ENCODE peak calls at places on chromosomes 6 and 20, in ten cellular contexts. F, R, W, T, S, Y, A, P, Z and Q are unnamed samples.

GRCh38 chr6:106778943-106779342 is 149.6 kb downstream of the QRSL1 start:
- DNase-seq in W (no peak), T (no peak), S (no peak), F (no peak), P (no peak), A (no peak), Z (no peak), Y (no peak), R (no peak), Q (no peak)

GRCh38 chr6:143279385-143279784 is 171.1 kb downstream of the ADAT2 start:
- DNase-seq in P (peak; percentile 3), Z (no peak), W (no peak), S (no peak), F (peak; percentile 27), R (peak; percentile 21), A (peak; percentile 31), T (peak; percentile 55), Y (no peak), Q (no peak)

GRCh38 chr6:104591573-104592334 is 268.0 kb downstream of the HACE1 start:
- DNase-seq in P (no peak), F (peak; percentile 21), W (no peak), Z (peak; percentile 89), R (no peak), A (no peak), Y (no peak), S (no peak), T (no peak), Q (no peak)

GRCh38 chr20:32333988-32334885 is 23.9 kb upstream of the ASXL1 start:
- DNase-seq in A (no peak), Z (no peak), S (no peak), R (no peak), P (no peak), F (peak; percentile 44), T (peak; percentile 76), Y (no peak), W (peak; percentile 86), Q (peak; percentile 40)

GRCh38 chr6:89021629-89022028 is 58.2 kb upstream of the RNGTT start:
- DNase-seq in P (no peak), Z (no peak), R (no peak), A (no peak), S (no peak), W (no peak), F (peak; percentile 53), Y (no peak), T (no peak), Q (peak; percentile 57)

GRCh38 chr6:8743146-8743745 is 307.9 kb upstream of the SLC35B3 start:
- DNase-seq in S (no peak), A (no peak), W (no peak), R (no peak), Y (peak; percentile 38), Z (no peak), T (no peak), P (no peak), F (no peak), Q (no peak)

GRCh38 chr20:9241232-9241692 is 172.4 kb downstream of the PLCB4 start:
- DNase-seq in A (peak; percentile 32), T (no peak), Y (no peak), R (peak; percentile 54), P (no peak), W (no peak), F (peak; percentile 85), S (no peak), Z (peak; percentile 51), Q (no peak)

GRCh38 chr6:2863901-2864300 is 22.2 kb upstream of the SERPINB1 start:
- DNase-seq in A (no peak), T (no peak), Z (no peak), F (no peak), P (no peak), R (no peak), S (peak; percentile 15), Y (no peak), W (no peak), Q (no peak)

GRCh38 chr6:25250878-25251277 is 28.3 kb upstream of the CARMIL1 start:
- DNase-seq in R (peak; percentile 46), Y (peak; percentile 69), F (peak; percentile 90), T (no peak), W (no peak), A (peak; percentile 33), Z (peak; percentile 34), P (peak; percentile 33), S (no peak), Q (no peak)

GRCh38 chr6:51855310-51856082 is 231.9 kb downstream of the PKHD1 start:
- DNase-seq in Z (peak; percentile 47), F (peak; percentile 70), S (no peak), W (no peak), A (peak; percentile 49), R (peak; percentile 67), Y (peak; percentile 65), P (peak; percentile 79), T (peak; percentile 68), Q (no peak)

GRCh38 chr6:124854338-124854922 is 107.8 kb upstream of the RNF217 start:
- DNase-seq in Z (no peak), F (peak; percentile 35), T (no peak), W (no peak), P (peak; percentile 5), R (no peak), A (no peak), Y (peak; percentile 22), S (no peak), Q (no peak)

GRCh38 chr6:66362888-66363287 is 655.9 kb upstream of the EYS start:
- DNase-seq in W (no peak), F (no peak), P (no peak), Y (no peak), S (no peak), T (no peak), Z (no peak), A (no peak), R (no peak), Q (no peak)

GRCh38 chr6:87214831-87215230 is 59.5 kb downstream of the ZNF292 start:
- DNase-seq in F (no peak), S (no peak), W (no peak), P (no peak), Z (no peak), A (no peak), T (no peak), Y (no peak), R (no peak), Q (no peak)

GRCh38 chr20:50484271-50484976 is 25.8 kb upstream of the PTPN1 start:
- DNase-seq in W (no peak), T (no peak), A (no peak), Z (no peak), P (no peak), R (no peak), Y (no peak), F (no peak), S (no peak), Q (no peak)
- TF ChIP-seq CTCF in W (no peak), T (no peak), A (peak; percentile 13), Z (no peak), P (no peak), R (peak; percentile 24), Y (no peak), F (no peak), S (no peak), Q (no peak)

GRCh38 chr6:147503587-147503986 is 4.9 kb upstream of the SAMD5 start:
- DNase-seq in A (no peak), W (no peak), S (no peak), R (no peak), Z (no peak), Y (no peak), P (no peak), T (no peak), F (no peak), Q (no peak)
- TF ChIP-seq CTCF in A (no peak), W (no peak), S (no peak), R (no peak), Z (no peak), Y (no peak), P (no peak), T (no peak), F (no peak), Q (no peak)

DNA sequence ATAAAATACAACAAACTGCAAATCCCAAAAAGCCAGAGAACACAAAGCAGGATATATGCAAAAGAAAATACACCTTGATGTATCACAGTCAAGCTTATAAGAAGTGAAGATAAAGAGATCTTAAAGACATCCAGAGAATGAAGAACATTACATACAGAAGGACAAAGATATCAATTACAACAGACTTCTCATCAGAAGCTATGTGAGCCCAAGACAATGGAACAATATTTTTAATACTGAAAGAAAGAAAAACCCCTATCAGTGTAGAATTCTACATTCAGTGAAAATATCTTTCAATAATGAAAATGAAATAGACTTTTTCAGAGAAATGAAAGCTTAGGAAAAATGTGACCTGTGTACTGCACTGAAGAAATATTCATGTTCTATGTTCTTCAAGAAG is 104.5 kb upstream of the PHACTR3 start:
- DNase-seq in Y (no peak), S (no peak), P (no peak), R (no peak), Z (no peak), A (no peak), T (no peak), F (no peak), W (no peak), Q (no peak)
- TF ChIP-seq CTCF in Y (no peak), S (no peak), P (no peak), R (no peak), Z (no peak), A (no peak), T (no peak), F (no peak), W (no peak), Q (no peak)

DNA sequence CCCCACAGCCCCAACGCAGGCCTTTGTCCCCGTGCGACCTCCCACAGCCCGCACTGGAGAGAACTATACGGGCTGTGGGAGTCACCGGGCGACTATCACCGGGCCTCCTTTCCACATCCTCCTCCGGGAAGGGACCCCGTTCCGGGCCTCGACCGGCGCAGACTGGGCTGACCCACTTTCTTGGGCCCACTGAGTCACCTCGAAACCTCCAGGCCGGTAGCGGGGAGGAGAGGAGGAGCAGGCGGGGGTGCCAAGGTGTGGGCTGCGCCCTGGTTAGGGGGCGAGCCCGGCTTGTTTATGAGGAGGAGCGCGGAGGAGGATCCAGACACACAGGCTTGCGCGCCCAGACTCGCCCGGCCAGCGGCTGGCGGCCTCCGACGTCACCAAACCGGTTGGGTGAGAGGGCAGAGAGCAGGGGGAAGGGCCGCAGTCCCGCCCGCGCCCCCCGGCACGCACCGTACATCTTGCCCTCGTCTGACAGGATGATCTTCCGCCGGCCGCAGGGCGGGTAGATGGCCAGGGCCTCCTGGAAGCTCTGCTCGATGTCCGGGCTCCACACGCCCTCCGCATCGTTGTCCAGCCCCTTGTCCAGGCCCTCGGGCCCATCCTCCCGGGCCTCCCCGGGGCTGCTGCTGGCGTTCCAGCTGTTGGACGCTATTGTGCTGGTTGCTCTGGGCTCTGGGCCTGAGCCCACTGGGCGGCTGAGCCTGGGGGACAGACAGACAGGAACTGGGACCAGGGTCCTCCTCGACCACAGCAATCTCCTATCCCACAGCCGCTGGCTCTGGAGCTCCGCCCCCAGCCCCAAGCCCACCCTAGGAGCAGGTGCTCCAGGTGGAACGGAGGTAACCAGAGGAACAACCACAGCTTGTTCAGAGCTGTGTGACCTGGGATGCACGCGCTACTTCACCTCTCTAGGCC is 10.6 kb downstream of the TEAD3 start:
- DNase-seq in W (no peak), R (no peak), S (peak; percentile 91), Y (no peak), Z (peak; percentile 82), F (peak; percentile 91), A (no peak), P (no peak), T (peak; percentile 84), Q (peak; percentile 93)
- TF ChIP-seq CTCF in W (no peak), R (no peak), S (no peak), Y (no peak), Z (no peak), F (no peak), A (no peak), P (no peak), T (no peak), Q (no peak)